ENCODE peak calls at places on chromosomes 4 and X, in nine cellular contexts. Y is suprapubic skin, A is heart left ventricle, Z is ovary, S is IMR-90, M is K562, R is esophagus squamous epithelium, W is breast epithelium, D is right lobe of liver. V is an unnamed sample.
A peak's percentile ranks its signal among the peaks of the same experiment; 100 is the strongest.

GRCh38 chr4:113707013-113707412 is 54.5 kb downstream of the CAMK2D start:
- DNase-seq in Y (no peak), A (no peak), Z (no peak), S (peak; percentile 74), M (no peak), R (no peak), W (no peak), D (no peak), V (no peak)

GRCh38 chrX:134948333-134949241 is 42.2 kb upstream of the SMIM10 start:
- DNase-seq in Y (no peak), A (no peak), Z (no peak), S (peak; percentile 88), M (no peak), R (no peak), W (no peak), D (no peak), V (no peak)

GRCh38 chrX:47229427-47229826 is 3.4 kb upstream of the USP11 start:
- DNase-seq in Y (no peak), A (no peak), Z (peak; percentile 31), S (no peak), M (no peak), R (no peak), W (no peak), D (no peak), V (no peak)

GRCh38 chrX:21374994-21375794 is 976 bp downstream of the CNKSR2 start:
- DNase-seq in Y (no peak), A (no peak), Z (no peak), S (no peak), M (no peak), R (no peak), W (no peak), D (no peak), V (no peak)

GRCh38 chrX:93874554-93874953 is 200.5 kb downstream of the FAM133A start:
- DNase-seq in Y (no peak), A (no peak), Z (no peak), S (no peak), M (peak; percentile 22), R (no peak), W (no peak), D (no peak), V (peak; percentile 1)

GRCh38 chrX:16708016-16708415 is 4.5 kb downstream of the CTPS2 start:
- DNase-seq in Y (no peak), A (no peak), Z (no peak), S (no peak), M (no peak), R (no peak), W (no peak), D (no peak), V (no peak)

GRCh38 chr4:55337944-55338343 is 8.1 kb upstream of the SRD5A3 start:
- DNase-seq in Y (no peak), A (no peak), Z (no peak), S (no peak), M (no peak), R (no peak), W (no peak), D (no peak), V (no peak)

GRCh38 chr4:169070071-169070894 is 60.2 kb upstream of the CBR4 start:
- DNase-seq in Y (no peak), A (peak; percentile 58), Z (peak; percentile 61), S (peak; percentile 70), M (no peak), R (no peak), W (peak; percentile 82), D (no peak), V (peak; percentile 26)

GRCh38 chr4:10456270-10457254 is 664 bp downstream of the ZNF518B start:
- DNase-seq in Y (no peak), A (peak; percentile 65), Z (peak; percentile 53), S (peak; percentile 56), M (peak; percentile 66), R (no peak), W (no peak), D (peak; percentile 48), V (no peak)

DNA sequence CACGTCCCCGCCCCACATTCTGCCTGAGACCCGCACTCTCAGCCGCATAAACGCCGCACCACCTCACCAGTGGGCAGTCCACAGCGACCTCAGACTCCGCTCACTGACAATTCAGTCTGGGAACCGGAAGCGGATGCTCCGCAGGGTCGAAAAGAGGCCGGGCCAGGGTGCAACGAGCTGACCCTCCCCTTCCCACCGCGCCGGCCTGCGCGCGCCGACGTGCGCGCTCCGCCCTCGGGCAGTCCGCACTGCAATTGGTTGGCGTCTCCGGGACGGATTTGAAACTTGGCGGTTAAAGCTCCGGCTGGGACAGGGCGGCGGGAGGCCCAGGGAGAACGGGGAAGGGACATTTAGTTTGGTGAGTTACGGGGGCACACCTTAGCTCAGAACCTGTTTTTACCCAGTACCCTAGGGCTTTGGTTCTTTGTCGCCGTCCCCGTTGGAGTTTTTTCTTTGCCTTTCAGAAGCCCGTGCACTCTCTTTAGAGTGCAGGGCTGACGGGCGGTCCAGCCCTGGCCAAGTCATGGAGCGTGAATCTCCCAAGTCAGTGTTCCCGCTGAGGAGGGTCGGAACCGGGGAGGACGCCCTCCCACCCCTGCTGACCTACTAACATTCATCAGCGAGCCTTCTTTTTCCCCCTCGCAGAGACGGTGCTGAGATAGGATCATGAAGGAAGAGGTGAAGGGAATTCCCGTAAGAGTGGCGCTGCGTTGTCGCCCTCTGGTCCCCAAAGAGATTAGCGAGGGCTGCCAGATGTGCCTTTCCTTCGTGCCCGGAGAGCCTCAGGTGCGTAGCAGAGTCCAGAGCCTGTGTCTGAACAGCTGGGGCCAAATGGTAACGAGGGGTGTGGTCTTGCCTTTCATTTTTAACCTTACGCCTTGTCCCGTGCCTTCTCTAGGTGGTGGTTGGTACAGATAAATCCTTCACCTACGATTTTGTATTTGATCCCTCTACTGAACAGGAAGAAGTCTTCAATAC is at the start of the genes KIF4A and PDZD11:
- DNase-seq in Y (peak; percentile 82), A (peak; percentile 82), Z (peak; percentile 83), S (peak; percentile 76), M (peak; percentile 92), R (peak; percentile 36), W (peak; percentile 76), D (peak; percentile 86), V (peak; percentile 90)
- TF ChIP-seq POLR2A in Y (no peak), A (peak; percentile 34), Z (no peak), S (peak; percentile 23), M (peak; percentile 84), R (no peak), W (no peak), D (peak; percentile 32), V (peak; percentile 66)

DNA sequence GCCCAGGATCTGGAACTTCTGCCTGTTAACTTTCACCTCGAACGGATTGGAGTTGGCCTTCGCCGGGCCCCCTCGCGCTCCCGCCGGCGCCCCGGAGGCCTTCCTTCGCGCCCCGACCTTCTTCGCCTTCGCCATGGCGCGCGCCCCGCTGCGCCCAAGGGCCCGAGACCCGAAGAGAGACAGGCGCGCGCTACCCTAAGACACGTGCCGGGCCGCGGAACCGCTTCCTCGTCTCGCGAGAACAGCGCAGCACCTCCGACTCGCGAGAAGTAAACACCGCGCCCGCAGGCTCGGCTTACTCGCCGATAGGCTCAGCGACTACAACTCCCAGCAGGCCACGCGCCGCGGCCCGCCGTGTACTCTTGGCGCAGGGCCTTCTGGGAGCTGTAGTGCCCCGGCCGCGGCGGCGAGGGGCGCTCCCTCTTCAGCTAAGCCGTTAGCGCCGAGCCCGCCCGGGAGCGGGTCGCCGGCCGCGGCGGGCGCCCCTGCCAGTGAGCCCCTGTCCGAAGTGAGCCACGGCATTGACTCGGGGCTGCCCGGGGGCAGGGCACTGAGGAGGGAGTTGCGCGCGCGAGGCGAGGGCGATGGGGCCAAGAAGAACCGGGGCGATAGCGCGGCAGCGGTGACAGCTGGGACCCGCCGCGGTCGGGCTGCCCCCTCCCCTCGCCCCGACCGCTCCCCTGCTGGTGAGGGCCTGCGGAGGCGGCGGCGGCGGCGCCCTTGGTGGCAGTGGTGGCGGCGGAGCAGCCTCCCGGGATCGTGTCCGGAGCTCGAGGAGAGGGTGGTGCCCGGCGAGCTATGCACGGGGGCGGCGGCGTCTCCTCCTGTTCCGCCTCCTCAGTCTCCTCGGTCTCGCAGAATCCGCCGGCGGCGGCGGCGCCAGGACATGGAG is at the start of the genes GRK4 and NOP14:
- DNase-seq in Y (peak; percentile 100), A (peak; percentile 98), Z (peak; percentile 98), S (peak; percentile 98), M (peak; percentile 99), R (peak; percentile 91), W (peak; percentile 96), D (peak; percentile 99), V (peak; percentile 77)
- TF ChIP-seq POLR2A in Y (peak; percentile 69), A (peak; percentile 67), Z (peak; percentile 43), S (peak; percentile 78), M (peak; percentile 88), R (no peak), W (no peak), D (peak; percentile 72), V (peak; percentile 55)

DNA sequence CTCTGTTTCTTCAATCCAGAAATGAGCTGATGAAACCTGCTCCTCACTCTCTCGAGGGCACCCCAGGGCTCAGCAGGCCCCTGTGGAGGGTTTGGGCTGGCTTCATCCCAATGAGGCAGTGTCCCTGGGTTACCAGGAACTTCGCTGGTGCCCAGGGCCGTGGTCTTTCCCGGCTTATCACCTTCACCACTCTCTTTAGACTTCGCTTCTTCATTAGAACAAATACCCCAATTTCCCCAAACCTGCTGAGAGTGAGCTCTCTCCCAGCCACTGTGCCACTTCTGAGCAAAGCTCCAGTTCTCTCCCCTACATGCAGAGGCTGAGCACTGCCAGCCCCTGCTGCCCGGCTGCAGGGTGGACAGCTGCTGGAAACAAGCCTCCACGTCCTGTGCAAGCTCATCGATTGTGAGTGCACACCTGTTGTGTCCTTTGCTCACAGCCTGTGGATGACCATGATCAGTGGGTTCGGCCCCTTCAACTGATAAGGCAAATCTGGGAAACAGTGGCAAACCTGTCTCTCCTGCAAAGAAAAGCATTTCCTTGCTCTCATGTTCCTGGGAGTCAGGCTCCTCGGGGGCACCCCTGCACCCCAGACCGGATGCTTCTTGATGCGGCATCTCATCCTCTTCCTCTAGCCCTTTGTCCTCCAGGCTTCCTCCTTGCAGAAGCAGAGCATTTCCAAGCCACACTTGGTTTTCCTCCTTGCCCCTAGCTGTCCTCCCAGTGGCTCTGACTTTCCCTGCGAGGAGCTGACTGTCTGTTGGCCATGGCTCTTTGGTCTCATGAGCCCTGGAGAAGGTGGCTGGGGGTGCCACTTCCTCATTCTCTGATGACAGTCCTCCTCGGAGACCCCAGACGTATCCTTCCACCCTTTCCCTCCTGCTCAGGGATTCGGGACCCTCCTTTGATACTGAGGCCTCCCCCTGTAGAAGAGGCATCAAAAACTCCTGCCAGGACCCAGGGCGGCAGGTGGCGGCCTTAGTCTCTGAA is 28.7 kb downstream of the C4orf50 start:
- DNase-seq in Y (peak; percentile 74), A (no peak), Z (peak; percentile 6), S (no peak), M (no peak), R (no peak), W (no peak), D (no peak), V (no peak)
- TF ChIP-seq POLR2A in Y (no peak), A (no peak), Z (no peak), S (no peak), M (no peak), R (no peak), W (no peak), D (no peak), V (no peak)

DNA sequence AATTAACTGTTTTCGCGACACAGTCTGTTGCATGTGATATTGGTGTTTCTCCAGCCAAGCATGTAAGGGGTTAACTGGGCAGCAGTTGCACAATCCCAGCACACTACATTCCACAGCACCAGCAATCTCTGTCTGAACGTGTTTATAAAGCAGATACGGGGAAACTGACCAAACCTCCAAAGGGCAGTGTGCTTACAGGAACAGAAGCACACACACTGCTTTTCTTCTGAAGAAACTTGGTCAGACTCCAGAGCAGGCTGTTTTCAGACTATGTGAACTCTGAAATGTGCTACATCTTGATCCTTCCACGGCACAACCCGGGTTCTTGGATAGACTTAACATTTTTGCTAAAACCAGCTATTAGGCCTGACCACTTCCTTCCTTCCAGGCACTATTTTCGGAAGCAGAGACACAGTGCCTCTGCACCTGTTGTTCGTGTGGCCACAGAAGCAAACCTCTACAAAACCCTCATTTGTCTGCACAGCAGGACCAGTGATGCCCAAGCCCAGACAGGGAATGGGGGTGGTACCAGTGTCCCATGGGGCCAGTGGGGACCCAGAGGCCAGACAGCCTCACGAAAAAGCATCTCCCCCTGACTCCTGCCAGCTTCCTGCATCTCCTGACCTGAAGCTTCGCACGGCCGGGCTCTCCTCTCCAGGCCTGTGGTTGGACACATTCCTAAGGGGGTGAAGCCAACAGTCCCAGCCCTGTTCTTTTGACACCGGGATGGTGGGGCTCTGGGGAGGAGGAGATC is 90.1 kb downstream of the IRF2 start:
- DNase-seq in Y (no peak), A (no peak), Z (no peak), S (peak; percentile 96), M (no peak), R (peak; percentile 3), W (no peak), D (peak; percentile 83), V (peak; percentile 10)
- TF ChIP-seq POLR2A in Y (no peak), A (peak; percentile 6), Z (no peak), S (peak; percentile 41), M (no peak), R (no peak), W (no peak), D (peak; percentile 80), V (no peak)